ENCODE peak calls at places on chromosomes 1 and 21, in six cellular contexts. U is stomach; Y is cardiac fibroblast; B is spleen; H is cardiac muscle cell; Z is CD8-positive, alpha-beta T cell. R is an unnamed sample.

GRCh38 chr1:226476657-226477319 is 68.9 kb upstream of the PARP1 start:
- DNase-seq in U (no peak), Z (no peak), Y (no peak), B (no peak), H (no peak), R (no peak)

GRCh38 chr1:224113545-224113917 is 380 bp upstream of the FBXO28 start:
- DNase-seq in U (no peak), Z (no peak), Y (no peak), H (no peak), B (no peak), R (no peak)

GRCh38 chr1:153598309-153599172 is 14.4 kb downstream of the S100A16 start:
- DNase-seq in Y (peak; percentile 77), B (peak; percentile 85), Z (no peak), H (no peak), U (no peak), R (peak; percentile 73)

GRCh38 chr1:60865146-60865545 is 217.2 kb upstream of the NFIA start:
- DNase-seq in H (no peak), U (no peak), Y (no peak), Z (no peak), B (no peak), R (no peak)

GRCh38 chr1:147618077-147618569 is 52.2 kb downstream of the ACP6 start:
- DNase-seq in H (no peak), U (no peak), B (no peak), Z (no peak), Y (no peak), R (no peak)

GRCh38 chr1:44802306-44803061 is 2.3 kb downstream of the PLK3 start:
- DNase-seq in B (peak; percentile 79), U (no peak), Y (no peak), Z (no peak), H (no peak), R (no peak)

GRCh38 chr1:173333581-173333980 is 126.5 kb upstream of the TNFSF4 start:
- DNase-seq in Z (no peak), B (no peak), Y (peak; percentile 66), H (no peak), U (no peak), R (peak; percentile 41)

GRCh38 chr1:183431840-183432547 is 13.8 kb upstream of the NMNAT2 start:
- DNase-seq in B (no peak), Y (no peak), H (no peak), U (no peak), Z (no peak), R (no peak)

GRCh38 chr1:204443260-204443619 is 31.6 kb upstream of the PPP1R15B start:
- DNase-seq in H (no peak), Z (no peak), U (peak; percentile 72), Y (no peak), B (peak; percentile 68), R (no peak)

GRCh38 chr21:46127239-46128105 is 27.9 kb downstream of the FTCD start:
- DNase-seq in Y (no peak), H (no peak), U (no peak), B (peak; percentile 67), Z (no peak), R (no peak)

GRCh38 chr1:151492120-151492519 is 19.1 kb upstream of the CGN start:
- DNase-seq in B (no peak), H (no peak), U (no peak), Z (no peak), Y (no peak), R (no peak)

GRCh38 chr1:22502167-22502566 is 50.5 kb downstream of the ZBTB40 start:
- DNase-seq in Z (no peak), U (no peak), B (no peak), Y (no peak), H (no peak), R (no peak)

GRCh38 chr1:22496536-22497160 is 45.0 kb downstream of the ZBTB40 start:
- DNase-seq in Y (no peak), B (no peak), Z (no peak), H (no peak), U (no peak), R (no peak)

GRCh38 chr1:22500476-22500875 is 48.8 kb downstream of the ZBTB40 start:
- DNase-seq in U (peak; percentile 43), Y (peak; percentile 17), Z (no peak), B (no peak), H (peak; percentile 79), R (peak; percentile 59)

GRCh38 chr1:22503721-22504410 is 52.2 kb downstream of the ZBTB40 start:
- DNase-seq in U (no peak), B (no peak), Z (no peak), Y (peak; percentile 38), H (no peak), R (peak; percentile 87)

DNA sequence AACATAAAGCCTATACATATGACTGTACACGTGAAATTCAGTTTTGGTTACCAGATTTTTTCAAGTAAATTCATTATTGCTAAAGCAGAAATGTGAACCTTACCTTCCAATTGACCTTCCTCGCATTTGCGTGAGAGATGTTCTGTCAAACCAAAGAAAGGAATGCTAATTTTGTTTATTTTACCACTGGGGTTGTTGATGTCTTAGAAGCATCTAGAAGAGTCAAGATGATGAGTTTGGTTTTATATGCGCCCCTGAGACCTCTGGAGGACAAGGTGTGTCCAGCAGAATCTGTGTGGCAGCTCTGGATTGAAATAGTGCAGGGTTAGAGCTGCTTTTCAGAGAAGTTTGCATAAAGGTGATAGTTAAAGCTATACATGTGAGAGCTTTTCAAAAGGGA is 48.4 kb downstream of the ZBTB40 start:
- DNase-seq in H (no peak), Y (peak; percentile 2), Z (no peak), B (no peak), U (no peak), R (no peak)
- TF ChIP-seq CTCF in H (no peak), Y (no peak), Z (no peak), B (no peak), U (no peak), R (no peak)

DNA sequence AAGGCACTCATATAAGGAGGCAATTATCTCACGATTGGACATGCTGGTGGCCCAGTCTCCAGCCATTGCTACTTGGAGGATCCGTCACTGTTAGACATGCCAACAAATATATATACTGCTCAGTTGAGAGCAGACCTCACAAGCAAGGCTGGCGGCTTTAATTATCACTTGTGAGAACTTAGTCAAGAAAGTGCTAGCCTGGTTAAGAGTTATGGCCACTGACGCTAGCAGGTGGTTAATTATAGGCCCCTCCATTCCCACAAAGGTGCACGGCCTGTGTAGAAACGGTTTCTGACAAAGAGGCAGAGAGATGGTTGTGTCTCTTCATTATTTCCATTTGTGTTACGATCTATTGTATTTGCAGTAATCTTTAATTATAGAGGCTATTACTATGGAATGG is 48.2 kb downstream of the MAN1C1 start:
- DNase-seq in Z (no peak), Y (no peak), H (no peak), B (no peak), U (no peak), R (no peak)
- H3K4me3 ChIP-seq in Z (no peak overlapping the region), Y (no peak overlapping the region), H (no peak overlapping the region), B (no peak overlapping the region), U (no peak overlapping the region), R (no peak overlapping the region)

GRCh38 chr1:180250499-180250770 is 20.4 kb downstream of the LHX4 start:
- DNase-seq in U (no peak), Z (no peak), B (peak; percentile 65), Y (no peak), H (no peak), R (no peak)

GRCh38 chr1:180247580-180247979 is 17.5 kb downstream of the LHX4 start:
- DNase-seq in B (no peak), Z (no peak), H (no peak), Y (no peak), U (no peak), R (no peak)

GRCh38 chr1:180248176-180248575 is 18.1 kb downstream of the LHX4 start:
- DNase-seq in Z (no peak), B (no peak), U (no peak), H (no peak), Y (no peak), R (no peak)

GRCh38 chr1:180249725-180250498 is 19.8 kb downstream of the LHX4 start:
- DNase-seq in Z (no peak), B (no peak), H (no peak), U (no peak), Y (no peak), R (no peak)

DNA sequence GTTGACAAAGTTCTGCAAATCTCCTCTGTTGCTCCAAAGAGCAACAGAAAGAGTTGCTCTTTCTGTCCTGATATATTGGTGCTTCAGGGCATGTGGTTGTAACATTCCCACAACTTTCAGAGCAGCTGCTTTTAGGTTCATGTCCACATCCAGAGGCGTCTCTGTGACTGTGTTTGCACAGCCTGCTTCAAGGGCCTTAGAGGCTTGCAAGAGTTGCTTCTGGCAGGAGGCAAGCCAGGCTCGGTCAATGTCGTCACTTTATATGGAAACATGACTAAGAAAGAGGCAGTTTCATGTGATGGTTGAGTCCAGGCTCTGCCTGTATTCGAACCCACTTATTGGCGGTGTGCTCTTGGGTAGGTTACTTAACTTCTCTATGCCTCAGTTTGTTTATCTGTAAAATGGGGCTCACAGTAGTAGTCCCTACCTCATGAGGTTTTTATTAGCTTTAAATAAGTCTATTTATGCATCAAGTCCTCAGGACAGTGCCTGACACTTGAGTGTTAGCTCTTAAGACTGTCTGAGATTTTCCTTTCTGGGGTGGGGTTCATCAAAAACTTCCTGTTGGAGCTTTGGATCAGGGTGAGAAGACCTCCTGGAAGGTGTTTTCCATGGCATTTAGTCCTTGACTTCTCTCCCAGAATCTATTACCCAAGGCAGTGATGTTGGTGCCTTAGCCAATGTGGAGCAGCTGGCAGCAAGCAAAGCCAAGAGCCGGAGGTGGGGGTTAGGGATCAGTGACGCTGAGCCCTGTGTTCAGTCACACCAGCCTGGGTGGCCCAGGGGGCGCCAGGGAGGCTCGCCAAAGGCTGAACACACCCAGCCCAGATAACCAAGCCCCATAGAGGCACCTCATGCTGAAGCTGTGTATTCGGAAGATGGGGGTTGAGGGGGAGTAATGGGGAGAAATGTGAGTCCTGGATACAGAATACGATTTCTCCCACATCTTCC is 18.9 kb downstream of the LHX4 start:
- DNase-seq in H (peak; percentile 18), U (no peak), Y (no peak), B (peak; percentile 64), Z (no peak), R (no peak)
- TF ChIP-seq CTCF in H (no peak), U (no peak), Y (peak; percentile 8), B (no peak), Z (no peak), R (no peak)

GRCh38 chr1:58905126-58905490 is 121.3 kb upstream of the JUN start:
- DNase-seq in H (no peak), Y (no peak), Z (no peak), B (no peak), U (no peak), R (no peak)

GRCh38 chr1:58903450-58904298 is 119.8 kb upstream of the JUN start:
- DNase-seq in Z (peak; percentile 33), Y (peak; percentile 95), H (peak; percentile 59), B (peak; percentile 96), U (peak; percentile 95), R (peak; percentile 96)

GRCh38 chr1:58901008-58901407 is 117.2 kb upstream of the JUN start:
- DNase-seq in U (no peak), Y (no peak), B (no peak), H (no peak), Z (no peak), R (no peak)

GRCh38 chr1:58904299-58905125 is 120.7 kb upstream of the JUN start:
- DNase-seq in H (no peak), U (no peak), Y (no peak), Z (no peak), B (no peak), R (no peak)

GRCh38 chr1:58902830-58903229 is 119.0 kb upstream of the JUN start:
- DNase-seq in Z (no peak), B (no peak), Y (no peak), U (no peak), H (no peak), R (no peak)
- H3K4me3 ChIP-seq in Z (no peak overlapping the region), B (peak overlapping the region; percentile 44), Y (peak overlapping the region; percentile 43), U (peak overlapping the region; percentile 52), H (no peak overlapping the region), R (peak overlapping the region; percentile 58)